ENCODE peak calls at places on chromosomes 1 and 21, in six cellular contexts. S is IMR-90, F is amniotic stem cell, D is SJSA1, E is frontal cortex, R is pons. X is an unnamed sample.

GRCh38 chr1:2785631-2786328 is 15.7 kb downstream of the TTC34 start:
- DNase-seq in D (no peak), E (no peak), F (no peak), S (no peak), R (no peak), X (no peak)

GRCh38 chr1:205994342-205994741 is 8.9 kb downstream of the RAB7B start:
- DNase-seq in R (peak; percentile 97), S (no peak), F (no peak), E (peak; percentile 73), D (no peak), X (no peak)

GRCh38 chr1:25795955-25796806 is 3.8 kb upstream of the SELENON start:
- DNase-seq in R (no peak), F (no peak), E (no peak), D (no peak), S (no peak), X (no peak)

GRCh38 chr1:21175324-21175669 is 1.4 kb downstream of the EIF4G3 start:
- DNase-seq in E (peak; percentile 39), F (no peak), S (peak; percentile 27), R (peak; percentile 89), D (no peak), X (peak; percentile 9)

GRCh38 chr1:25952851-25953401 is 44.9 kb downstream of the PAFAH2 start:
- DNase-seq in S (peak; percentile 58), F (no peak), E (no peak), D (no peak), R (no peak), X (no peak)

GRCh38 chr21:43861716-43862115 is 3.3 kb upstream of the AGPAT3 start:
- DNase-seq in F (no peak), D (no peak), E (no peak), S (no peak), R (no peak), X (no peak)

GRCh38 chr21:42613756-42614155 is 39.7 kb upstream of the PDE9A start:
- DNase-seq in S (no peak), D (no peak), E (no peak), F (no peak), R (no peak), X (no peak)

GRCh38 chr1:8847990-8848389 is 30.5 kb downstream of the ENO1 start:
- DNase-seq in D (no peak), S (no peak), R (no peak), E (no peak), F (no peak), X (no peak)

GRCh38 chr1:1171551-1172340 is 1.9 kb upstream of the TTLL10 start:
- DNase-seq in F (no peak), E (no peak), D (no peak), R (no peak), S (no peak), X (peak; percentile 31)

GRCh38 chr1:153532161-153532560 is 3.6 kb downstream of the S100A6 start:
- DNase-seq in E (no peak), D (no peak), F (no peak), R (no peak), S (no peak), X (peak; percentile 29)

GRCh38 chr1:56551691-56552090 is 27.7 kb downstream of the PLPP3 start:
- DNase-seq in S (no peak), D (no peak), R (peak; percentile 79), F (no peak), E (no peak), X (no peak)

GRCh38 chr1:31487143-31487542 is 74.1 kb downstream of the SERINC2 start:
- DNase-seq in S (no peak), E (no peak), D (no peak), R (no peak), F (no peak), X (no peak)

GRCh38 chr1:112383759-112384370 is 12.1 kb upstream of the CTTNBP2NL start:
- DNase-seq in D (no peak), E (no peak), S (no peak), F (no peak), R (no peak), X (no peak)

GRCh38 chr1:201261771-201262547 is 21.3 kb upstream of the PKP1 start:
- DNase-seq in D (peak; percentile 36), E (no peak), S (peak; percentile 26), R (no peak), F (no peak), X (no peak)

GRCh38 chr1:175250027-175250426 is 57.5 kb upstream of the KIAA0040 start:
- DNase-seq in D (no peak), R (no peak), E (no peak), F (no peak), S (no peak), X (no peak)

GRCh38 chr1:11062965-11063401 is 3.2 kb upstream of the SRM start:
- DNase-seq in R (no peak), F (no peak), E (no peak), S (no peak), D (no peak), X (no peak)

GRCh38 chr1:24709748-24710416 is 35.4 kb upstream of the CLIC4 start:
- DNase-seq in R (no peak), E (no peak), D (no peak), S (no peak), F (no peak), X (no peak)

GRCh38 chr1:107544285-107544684 is 403.4 kb downstream of the NTNG1 start:
- DNase-seq in R (no peak), F (no peak), D (no peak), E (no peak), S (no peak), X (no peak)

GRCh38 chr1:29500041-29500440 is 263.7 kb downstream of the PTPRU start:
- DNase-seq in S (no peak), F (no peak), E (no peak), D (peak; percentile 25), R (no peak), X (no peak)

GRCh38 chr1:231606712-231607111 is 19.9 kb upstream of the DISC1 start:
- DNase-seq in S (peak; percentile 43), E (no peak), D (no peak), R (no peak), F (peak; percentile 7), X (no peak)

GRCh38 chr21:44485254-44485793 is 30.0 kb downstream of the LRRC3 start:
- DNase-seq in D (no peak), R (no peak), S (peak; percentile 8), E (no peak), F (no peak), X (no peak)

GRCh38 chr1:96481410-96481809 is 240.2 kb upstream of the PTBP2 start:
- DNase-seq in S (no peak), F (no peak), D (no peak), E (no peak), R (no peak), X (no peak)

GRCh38 chr1:246825557-246826175 is 101.5 kb downstream of the SCCPDH start:
- DNase-seq in S (no peak), F (no peak), R (no peak), E (no peak), D (no peak), X (no peak)

GRCh38 chr1:78101514-78101913 is 55.7 kb downstream of the GIPC2 start:
- DNase-seq in E (no peak), F (peak; percentile 89), S (peak; percentile 97), D (peak; percentile 66), R (no peak), X (no peak)

GRCh38 chr1:79042117-79042516 is 35.6 kb upstream of the ADGRL4 start:
- DNase-seq in S (peak; percentile 80), F (no peak), R (no peak), D (no peak), E (no peak), X (no peak)

GRCh38 chr1:114282751-114283403 is 129.2 kb upstream of the SYT6 start:
- DNase-seq in D (peak; percentile 82), F (peak; percentile 58), S (peak; percentile 87), E (peak; percentile 22), R (peak; percentile 94), X (peak; percentile 84)

GRCh38 chr21:33971492-33972013 is 55.9 kb upstream of the ATP5PO start:
- DNase-seq in F (no peak), S (peak; percentile 22), E (no peak), R (no peak), D (peak; percentile 61), X (no peak)

GRCh38 chr1:63524166-63524565 is 841 bp downstream of the EFCAB7 start:
- DNase-seq in R (peak; percentile 12), F (no peak), D (no peak), S (no peak), E (no peak), X (no peak)

GRCh38 chr1:77975386-77975785 is 3.5 kb downstream of the FUBP1 start:
- DNase-seq in D (no peak), S (peak; percentile 40), E (no peak), F (no peak), R (no peak), X (no peak)

GRCh38 chr1:6178751-6179563 is 1.2 kb downstream of the CHD5 start:
- DNase-seq in E (peak; percentile 19), F (no peak), R (no peak), S (no peak), D (no peak), X (no peak)

GRCh38 chr1:223460566-223461189 is 67.5 kb downstream of the CCDC185 start:
- DNase-seq in F (no peak), R (no peak), S (no peak), E (no peak), D (no peak), X (no peak)

GRCh38 chr1:50969611-50970507 is at the start of gene CDKN2C:
- DNase-seq in F (peak; percentile 59), D (peak; percentile 91), S (peak; percentile 86), E (peak; percentile 68), R (peak; percentile 92), X (peak; percentile 41)

GRCh38 chr1:19113362-19114092 is 96.5 kb downstream of the UBR4 start:
- DNase-seq in F (no peak), R (peak; percentile 26), E (no peak), D (peak; percentile 43), S (peak; percentile 18), X (peak; percentile 41)